ENCODE peak calls at places on chromosome 5, in six cellular contexts. P is hippocampal formation, G is GOT3, A is endothelial cell, T is Caki2, O is PC-9. R is an unnamed sample.

GRCh38 chr5:1199649-1200494 is 1.5 kb upstream of the SLC6A19 start:
- DNase-seq in P (no peak), G (no peak), A (no peak), T (no peak), O (no peak), R (no peak)

GRCh38 chr5:55936100-55936693 is 58.6 kb downstream of the IL6ST start:
- DNase-seq in P (peak; percentile 75), G (no peak), A (peak; percentile 82), T (peak; percentile 58), O (peak; percentile 71), R (peak; percentile 70)

GRCh38 chr5:125210241-125210947 is 464.0 kb upstream of the ZNF608 start:
- DNase-seq in P (no peak), G (no peak), A (no peak), T (no peak), O (no peak), R (no peak)

GRCh38 chr5:72783354-72783753 is 33.1 kb upstream of the TNPO1 start:
- DNase-seq in P (no peak), G (no peak), A (no peak), T (no peak), O (no peak), R (no peak)

GRCh38 chr5:96614110-96614691 is 48.0 kb upstream of the CAST start:
- DNase-seq in P (peak; percentile 17), G (no peak), A (peak; percentile 55), T (peak; percentile 72), O (peak; percentile 84), R (no peak)

GRCh38 chr5:6943749-6944148 is 230.5 kb downstream of the TENT4A start:
- DNase-seq in P (no peak), G (no peak), A (no peak), T (peak; percentile 19), O (no peak), R (no peak)

GRCh38 chr5:81402180-81402930 is 8.4 kb upstream of the ACOT12 start:
- DNase-seq in P (no peak), G (no peak), A (no peak), T (no peak), O (no peak), R (no peak)

GRCh38 chr5:52015760-52016159 is 632.5 kb downstream of the ISL1 start:
- DNase-seq in P (no peak), G (no peak), A (no peak), T (no peak), O (no peak), R (no peak)

GRCh38 chr5:177382423-177383029 is 1.7 kb upstream of the SLC34A1 start:
- DNase-seq in P (no peak), G (no peak), A (no peak), T (no peak), O (no peak), R (no peak)

R was measured in stimulated activated naive B cell treated with anti-CD40 and anti-IgM and Interleukin-4, amounts not matched to agents 10 μg/mL and 1 μg/mL and 100 μg/mL, for 72 hours.